ENCODE peak calls at places on chromosome 9, in five cellular contexts. G is psoas muscle, Y is fibroblast of lung, U is cardiac muscle cell, I is IMR-90. N is an unnamed sample. For H3K4me1, the result is how much of the 10 kb centered on the place peaks cover.

GRCh38 chr9:14563902-14564578 is 129.2 kb downstream of the ZDHHC21 start:
- DNase-seq in G (no peak), Y (no peak), U (peak), I (no peak), N (no peak)

GRCh38 chr9:122122903-122123632 is 30.0 kb upstream of the TTLL11 start:
- DNase-seq in G (peak), Y (peak), U (peak), I (peak), N (peak)

GRCh38 chr9:135701067-135701967 is 668 bp upstream of the KCNT1 start:
- DNase-seq in G (no peak), Y (peak), U (no peak), I (no peak), N (no peak)

GRCh38 chr9:15469406-15469805 is 41.4 kb downstream of the PSIP1 start:
- DNase-seq in G (no peak), Y (peak), U (no peak), I (peak), N (no peak)

GRCh38 chr9:105283795-105284194 is 39.3 kb downstream of the SLC44A1 start:
- DNase-seq in G (no peak), Y (no peak), U (no peak), I (no peak), N (no peak)

GRCh38 chr9:137025120-137025966 is 2.7 kb downstream of the ABCA2 start:
- DNase-seq in G (no peak), Y (no peak), U (no peak), I (no peak), N (peak)

GRCh38 chr9:136090768-136091581 is 4.1 kb downstream of the NACC2 start:
- DNase-seq in G (peak), Y (peak), U (no peak), I (no peak), N (peak)

GRCh38 chr9:24090566-24090965 is 264.5 kb upstream of the ELAVL2 start:
- DNase-seq in G (no peak), Y (no peak), U (no peak), I (no peak), N (no peak)

GRCh38 chr9:20226345-20226744 is 396.0 kb downstream of the MLLT3 start:
- DNase-seq in G (no peak), Y (no peak), U (no peak), I (no peak), N (no peak)

GRCh38 chr9:72228282-72228681 is 79.0 kb downstream of the GDA start:
- DNase-seq in G (no peak), Y (no peak), U (no peak), I (no peak), N (no peak)

GRCh38 chr9:12935714-12936113 is 160.9 kb downstream of the LURAP1L start:
- DNase-seq in G (no peak), Y (peak), U (no peak), I (peak), N (no peak)

GRCh38 chr9:117745598-117745997 is 41.4 kb downstream of the TLR4 start:
- DNase-seq in G (no peak), Y (no peak), U (no peak), I (no peak), N (no peak)

GRCh38 chr9:132849168-132849831 is 28.8 kb downstream of the AK8 start:
- DNase-seq in G (no peak), Y (no peak), U (no peak), I (no peak), N (peak)

DNA sequence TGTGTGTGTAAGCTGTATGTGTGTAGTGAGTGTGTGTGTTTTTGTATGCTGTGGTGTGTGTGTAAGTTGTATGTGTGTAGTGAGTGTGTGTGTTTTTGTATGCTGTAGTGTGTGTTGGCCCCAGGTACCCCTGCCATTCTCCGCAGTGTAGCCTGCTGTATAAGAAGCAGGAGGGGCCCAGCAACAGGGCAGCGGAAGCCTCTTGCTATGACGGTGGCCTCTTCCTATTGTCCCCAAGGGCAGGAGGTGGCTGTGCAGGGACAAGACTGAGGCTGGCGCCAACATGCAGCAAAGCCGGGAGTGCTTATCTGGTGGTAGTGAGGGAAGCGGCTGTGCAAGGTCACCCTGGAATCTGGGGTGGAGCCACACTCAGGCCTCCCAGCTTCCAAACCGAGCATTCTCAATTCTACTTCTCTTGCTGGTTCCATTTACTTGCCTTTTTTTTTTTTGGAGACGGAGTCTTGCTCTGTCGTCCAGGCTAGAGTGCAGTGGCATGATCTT is 5.1 kb downstream of the SPAAR start:
- DNase-seq in G (peak), Y (peak), U (peak), I (peak), N (no peak)
- H3K27ac ChIP-seq in G (peak), Y (no peak), U (peak), I (no peak), N (no peak)

DNA sequence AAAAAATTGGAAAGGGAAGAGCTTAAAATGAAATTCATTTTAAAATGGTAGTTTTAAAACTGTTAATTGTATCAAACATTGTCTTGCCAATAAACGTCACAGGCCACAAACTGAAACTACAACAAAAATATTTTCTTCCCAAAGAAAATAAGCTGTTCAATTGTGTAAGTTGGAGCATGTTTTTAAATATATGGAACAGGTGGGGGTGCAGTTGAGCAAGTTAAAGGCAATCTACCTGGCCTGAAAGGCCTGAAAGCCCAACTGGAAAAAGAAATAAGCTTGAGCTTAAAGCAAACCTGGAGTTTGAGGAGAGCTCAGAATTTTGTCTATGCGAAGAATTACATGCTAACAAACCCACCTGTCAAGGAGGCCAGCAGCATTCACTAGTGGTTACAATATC is 439.5 kb downstream of the ACTL7B start:
- DNase-seq in G (no peak), Y (no peak), U (no peak), I (peak), N (no peak)
- TF ChIP-seq CTCF in G (peak), Y (no peak), U (no peak), I (no peak), N (no peak)

DNA sequence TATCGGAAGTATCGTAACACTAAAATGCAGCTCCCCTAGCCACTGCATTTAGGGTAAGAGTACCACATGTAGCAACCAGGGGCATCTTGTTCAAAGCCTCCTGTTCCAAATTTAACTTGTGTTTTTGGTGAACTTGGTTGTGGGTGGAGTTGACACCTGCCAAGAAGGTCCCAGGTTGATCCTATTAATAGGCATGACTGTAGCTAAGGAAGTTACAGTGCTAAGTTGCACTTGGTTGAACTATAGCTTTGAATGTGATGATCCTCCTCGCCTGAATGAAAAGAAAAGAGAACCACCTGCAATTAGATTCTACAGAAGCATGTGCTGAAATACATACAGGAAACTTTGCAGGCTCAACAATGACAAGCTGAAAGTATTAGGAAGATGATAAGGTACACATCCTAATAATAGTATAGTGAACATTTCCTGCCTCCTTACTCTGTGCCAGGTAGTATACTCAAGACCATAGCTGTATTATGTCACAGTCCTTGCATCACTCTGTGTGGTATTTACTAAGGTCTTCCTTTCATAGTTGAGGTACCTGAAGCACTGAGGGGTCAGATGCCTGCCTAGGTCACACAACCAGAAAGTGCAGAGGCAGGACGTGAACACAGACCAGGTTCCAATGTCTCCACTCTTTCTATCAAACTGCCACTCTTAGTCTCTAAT is 64.5 kb upstream of the PIP5K1B start:
- DNase-seq in G (no peak), Y (no peak), U (no peak), I (no peak), N (no peak)
- H3K4me1 ChIP-seq in G (under half), Y (under half), U (under half), I (under half), N (under half)

GRCh38 chr9:131513177-131513576 is 10.5 kb downstream of the POMT1 start:
- DNase-seq in G (no peak), Y (no peak), U (no peak), I (no peak), N (no peak)

GRCh38 chr9:131516930-131517329 is 14.1 kb downstream of the UCK1 start:
- DNase-seq in G (peak), Y (no peak), U (no peak), I (no peak), N (no peak)

GRCh38 chr9:131518553-131518952 is 12.5 kb downstream of the UCK1 start:
- DNase-seq in G (no peak), Y (no peak), U (no peak), I (no peak), N (no peak)

GRCh38 chr9:131517761-131518190 is 13.3 kb downstream of the UCK1 start:
- DNase-seq in G (peak), Y (no peak), U (peak), I (no peak), N (no peak)

GRCh38 chr9:131516274-131516565 is 13.5 kb downstream of the POMT1 start:
- DNase-seq in G (no peak), Y (no peak), U (no peak), I (no peak), N (no peak)
- H3K27ac ChIP-seq in G (no peak), Y (no peak), U (no peak), I (no peak), N (no peak)

DNA sequence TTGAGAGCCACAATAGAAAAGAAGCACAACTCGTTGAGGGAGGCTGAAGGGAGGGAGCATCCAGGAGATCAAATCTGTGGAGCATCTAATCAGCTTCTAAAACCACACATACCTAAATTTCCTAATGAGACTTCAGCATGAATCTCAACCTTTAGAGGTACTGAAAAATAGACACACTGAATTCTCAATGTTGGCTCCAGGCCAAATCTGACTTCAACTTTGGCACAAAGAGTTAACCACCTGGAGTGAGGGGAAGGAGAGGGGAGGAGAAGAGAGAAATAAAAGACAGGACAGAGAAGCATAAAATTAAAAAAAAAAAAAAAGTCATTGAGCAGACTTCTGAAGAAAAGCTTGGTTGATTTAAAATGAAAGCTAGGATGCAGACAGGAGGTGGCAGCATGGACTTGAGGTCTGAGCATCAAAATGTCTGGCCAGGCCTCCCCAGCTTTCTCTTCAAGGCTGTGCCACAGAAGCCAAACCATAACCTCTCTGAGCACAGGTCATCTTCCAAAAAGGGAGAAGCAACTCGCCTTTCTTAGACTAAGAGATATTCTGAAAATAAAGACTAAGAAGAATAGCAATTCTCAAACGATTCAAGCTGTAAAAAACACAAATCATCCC is 205.6 kb downstream of the DENND1A start:
- DNase-seq in G (no peak), Y (peak), U (no peak), I (peak), N (no peak)
- TF ChIP-seq CTCF in G (peak), Y (peak), U (peak), I (peak), N (no peak)

DNA sequence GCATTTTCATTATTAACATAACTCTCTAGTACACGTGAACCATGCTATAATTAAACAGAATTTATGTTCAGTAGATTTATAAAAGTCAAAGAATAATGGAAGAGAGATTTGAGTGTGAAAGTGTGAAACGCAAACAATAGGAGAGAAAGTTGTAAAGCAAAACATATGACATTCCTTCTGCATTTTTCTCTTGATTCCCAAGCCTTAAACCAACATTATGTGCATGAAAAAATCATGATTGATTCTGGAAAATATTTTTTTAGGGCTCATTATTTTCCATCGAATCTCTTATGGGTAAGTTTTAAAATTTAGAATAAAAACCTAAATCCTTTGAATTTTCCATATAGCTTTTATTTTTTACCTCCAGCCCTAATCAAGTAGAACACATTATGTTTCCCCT is 227.9 kb upstream of the DAPK1 start:
- DNase-seq in G (no peak), Y (no peak), U (no peak), I (no peak), N (no peak)
- H3K4me1 ChIP-seq in G (under half), Y (under half), U (under half), I (under half), N (under half)

GRCh38 chr9:128102861-128103588 is 24.5 kb downstream of the PTGES2 start:
- DNase-seq in G (peak), Y (no peak), U (no peak), I (no peak), N (peak)

GRCh38 chr9:128105538-128106175 is 21.9 kb downstream of the PTGES2 start:
- DNase-seq in G (peak), Y (no peak), U (no peak), I (no peak), N (no peak)

GRCh38 chr9:128103589-128103962 is 24.0 kb downstream of the PTGES2 start:
- DNase-seq in G (no peak), Y (no peak), U (no peak), I (no peak), N (no peak)

GRCh38 chr9:128102196-128102595 is 25.3 kb downstream of the PTGES2 start:
- DNase-seq in G (peak), Y (no peak), U (no peak), I (no peak), N (no peak)

GRCh38 chr9:128104171-128104618 is 23.3 kb downstream of the PTGES2 start:
- DNase-seq in G (peak), Y (no peak), U (no peak), I (no peak), N (peak)
- H3K27ac ChIP-seq in G (peak), Y (no peak), U (no peak), I (no peak), N (peak)

DNA sequence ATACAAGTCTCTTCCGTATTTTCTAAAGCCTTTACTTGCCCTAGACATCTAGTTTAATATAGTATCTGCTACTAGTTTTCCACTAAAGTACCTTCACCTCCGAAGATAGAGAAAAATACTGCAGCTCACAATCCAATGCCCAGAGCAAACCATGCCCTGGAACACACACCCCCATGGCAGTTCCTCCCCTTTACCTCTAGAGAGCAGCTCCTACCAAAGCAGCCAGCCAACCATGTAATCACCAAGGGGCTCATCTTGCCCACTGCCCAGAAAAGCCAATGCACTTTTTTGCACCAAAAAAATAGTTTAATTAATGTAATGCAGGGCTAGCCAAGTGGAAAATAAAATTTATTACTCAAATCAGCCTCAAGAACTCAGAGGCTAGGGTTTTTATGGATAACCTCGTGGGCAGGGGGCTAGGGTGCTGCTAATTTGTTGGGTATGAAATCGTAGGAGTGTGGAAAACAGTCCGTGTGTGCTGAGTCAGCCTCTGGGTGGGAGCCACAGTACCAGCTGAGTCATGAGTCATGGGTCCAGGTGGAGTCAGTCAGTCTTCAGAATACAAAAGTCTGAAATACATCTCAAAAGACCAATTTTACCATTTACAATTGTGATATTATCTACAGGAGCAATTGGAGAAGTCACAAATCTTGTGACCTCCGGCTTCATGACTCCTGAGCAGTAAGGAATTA is 120.1 kb upstream of the ACO1 start:
- DNase-seq in G (no peak), Y (peak), U (peak), I (peak), N (no peak)
- TF ChIP-seq CTCF in G (no peak), Y (no peak), U (peak), I (no peak), N (no peak)

DNA sequence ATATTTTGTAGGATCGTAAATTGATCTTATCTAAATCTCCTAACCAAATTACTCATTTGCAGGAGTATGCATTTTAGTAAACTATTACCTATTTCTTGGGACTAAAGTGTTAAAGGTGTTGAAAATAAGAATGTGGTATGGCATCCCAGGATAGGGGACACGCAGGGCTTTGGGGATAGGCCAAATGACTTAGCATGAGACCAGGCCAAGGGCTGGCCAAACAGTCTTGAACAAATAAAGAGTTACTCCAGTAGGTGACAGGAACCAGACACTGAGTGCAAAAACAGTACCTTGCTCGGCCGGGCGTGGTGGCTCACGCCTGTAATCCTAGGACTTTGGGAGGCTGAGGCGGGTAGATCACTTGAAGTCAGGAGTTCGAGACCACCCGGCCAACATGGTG is 25.1 kb downstream of the TBC1D2 start:
- DNase-seq in G (no peak), Y (no peak), U (no peak), I (no peak), N (no peak)
- H3K4me1 ChIP-seq in G (under half), Y (under half), U (under half), I (under half), N (under half)